ENCODE peak calls at places on chromosomes 12 and 14, in seven cellular contexts. L, H, S, V, Z, W and Q are unnamed samples.
A peak's percentile ranks its signal among the peaks of the same experiment; 100 is the strongest.

GRCh38 chr12:92942905-92943304 is 13.8 kb upstream of the EEA1 start:
- DNase-seq in H (no peak), V (peak; percentile 50), W (no peak), L (no peak), Z (no peak), S (no peak), Q (peak; percentile 17)

GRCh38 chr14:71594828-71595227 is 337.4 kb upstream of the RGS6 start:
- DNase-seq in W (peak; percentile 13), L (no peak), V (no peak), Z (no peak), H (peak; percentile 7), S (no peak), Q (peak; percentile 63)

GRCh38 chr12:131235871-131236271 is 282.2 kb downstream of the ADGRD1 start:
- DNase-seq in H (no peak), Z (no peak), V (no peak), W (no peak), L (no peak), S (no peak), Q (no peak)

GRCh38 chr14:37599527-37600368 is 4.3 kb downstream of the TTC6 start:
- DNase-seq in Z (peak; percentile 66), H (no peak), W (no peak), V (no peak), L (peak; percentile 3), S (no peak), Q (no peak)

GRCh38 chr12:108337235-108338223 is 1.6 kb downstream of the CMKLR1 start:
- DNase-seq in L (peak; percentile 17), W (peak; percentile 62), V (no peak), H (no peak), S (no peak), Z (no peak), Q (peak; percentile 56)

GRCh38 chr14:53532871-53533270 is 379.7 kb upstream of the DDHD1 start:
- DNase-seq in Z (no peak), H (no peak), V (no peak), L (no peak), S (no peak), W (no peak), Q (no peak)

GRCh38 chr12:1936406-1937320 is 18.2 kb upstream of the CACNA2D4 start:
- DNase-seq in W (peak; percentile 79), H (no peak), V (peak; percentile 70), L (peak; percentile 11), Z (peak; percentile 49), S (no peak), Q (peak; percentile 60)

GRCh38 chr14:22478670-22479069 is 110.4 kb downstream of the DAD1 start:
- DNase-seq in L (no peak), S (no peak), W (no peak), V (no peak), Z (peak; percentile 3), H (no peak), Q (no peak)

GRCh38 chr14:20477211-20477876 is 8.1 kb downstream of the PNP start:
- DNase-seq in V (no peak), W (no peak), L (no peak), H (no peak), Z (peak; percentile 37), S (peak; percentile 65), Q (no peak)

GRCh38 chr14:60249321-60250251 is 565 bp downstream of the PPM1A start:
- DNase-seq in W (peak; percentile 88), V (peak; percentile 67), H (peak; percentile 69), Z (peak; percentile 72), S (peak; percentile 65), L (peak; percentile 59), Q (peak; percentile 89)

GRCh38 chr14:80607430-80608200 is 333.9 kb downstream of the CEP128 start:
- DNase-seq in Z (no peak), V (no peak), L (no peak), S (no peak), W (no peak), H (no peak), Q (no peak)

GRCh38 chr14:99033951-99034350 is 238.0 kb downstream of the BCL11B start:
- DNase-seq in V (no peak), Z (no peak), W (no peak), H (no peak), S (no peak), L (no peak), Q (no peak)

GRCh38 chr14:65312859-65313258 is 99.7 kb upstream of the FUT8 start:
- DNase-seq in W (no peak), S (no peak), Z (no peak), L (no peak), V (no peak), H (no peak), Q (no peak)

GRCh38 chr12:75438052-75438754 is 42.4 kb upstream of the GLIPR1 start:
- DNase-seq in S (no peak), V (no peak), H (no peak), W (no peak), Z (no peak), L (no peak), Q (no peak)

GRCh38 chr12:53563452-53563851 is 56.2 kb upstream of the NPFF start:
- DNase-seq in L (no peak), V (no peak), Z (no peak), S (no peak), W (no peak), H (no peak), Q (no peak)

GRCh38 chr14:24688030-24688658 is 54.2 kb upstream of the GZMB start:
- DNase-seq in Z (no peak), L (no peak), H (no peak), S (no peak), W (no peak), V (no peak), Q (no peak)

GRCh38 chr14:67276131-67276530 is 34.9 kb downstream of the PALS1 start:
- DNase-seq in W (no peak), L (no peak), H (no peak), S (no peak), V (no peak), Z (no peak), Q (no peak)

GRCh38 chr14:75213172-75213571 is 36.8 kb upstream of the TMED10 start:
- DNase-seq in H (no peak), V (no peak), L (no peak), Z (no peak), W (no peak), S (no peak), Q (no peak)

GRCh38 chr12:54412348-54412747 is 6.7 kb downstream of the ITGA5 start:
- DNase-seq in V (no peak), S (no peak), L (no peak), H (no peak), W (no peak), Z (no peak), Q (no peak)

GRCh38 chr12:80472912-80473500 is 29.0 kb downstream of the PTPRQ start:
- DNase-seq in V (no peak), L (peak; percentile 37), H (no peak), W (peak; percentile 21), Z (peak; percentile 35), S (no peak), Q (peak; percentile 20)

GRCh38 chr14:103121846-103122577 is 1.2 kb upstream of the TNFAIP2 start:
- DNase-seq in Z (peak; percentile 97), H (no peak), V (peak; percentile 95), S (peak; percentile 95), L (no peak), W (no peak), Q (peak; percentile 65)

GRCh38 chr12:131860472-131861260 is 32.5 kb downstream of the MMP17 start:
- DNase-seq in V (peak; percentile 60), L (peak; percentile 91), W (peak; percentile 76), S (no peak), Z (peak; percentile 83), H (no peak), Q (peak; percentile 94)

GRCh38 chr12:102871014-102871413 is 46.0 kb downstream of the PAH start:
- DNase-seq in S (no peak), V (no peak), H (no peak), W (no peak), Z (no peak), L (no peak), Q (no peak)

GRCh38 chr12:11015775-11016430 is 6.5 kb downstream of the TAS2R19 start:
- DNase-seq in W (no peak), S (no peak), V (no peak), H (no peak), Z (no peak), L (peak; percentile 67), Q (no peak)

GRCh38 chr14:93960108-93960475 is 16.3 kb downstream of the ASB2 start:
- DNase-seq in H (peak; percentile 33), L (no peak), W (no peak), Z (no peak), V (no peak), S (no peak), Q (no peak)

GRCh38 chr12:119115296-119115905 is 63.3 kb upstream of the HSPB8 start:
- DNase-seq in S (no peak), V (peak; percentile 49), H (peak; percentile 5), L (peak; percentile 47), W (peak; percentile 75), Z (peak; percentile 55), Q (peak; percentile 81)

GRCh38 chr12:31736472-31736871 is 7.7 kb upstream of the AMN1 start:
- DNase-seq in L (peak; percentile 70), W (peak; percentile 14), S (peak; percentile 24), V (no peak), H (peak; percentile 63), Z (no peak), Q (peak; percentile 27)

GRCh38 chr12:124518051-124518932 is 49.1 kb downstream of the NCOR2 start:
- DNase-seq in W (peak; percentile 95), Z (peak; percentile 98), S (no peak), V (peak; percentile 99), H (no peak), L (peak; percentile 87), Q (peak; percentile 94)

GRCh38 chr14:28762290-28762948 is 4.2 kb upstream of the FOXG1 start:
- DNase-seq in S (no peak), W (no peak), V (no peak), L (no peak), Z (no peak), H (no peak), Q (no peak)

GRCh38 chr12:6295187-6295811 is 15.2 kb upstream of the PLEKHG6 start:
- DNase-seq in V (peak; percentile 74), W (peak; percentile 78), H (no peak), Z (peak; percentile 20), L (peak; percentile 99), S (no peak), Q (peak; percentile 84)

GRCh38 chr12:65403188-65403587 is 124.7 kb downstream of the MSRB3 start:
- DNase-seq in H (no peak), V (no peak), Z (no peak), L (no peak), S (no peak), W (no peak), Q (no peak)

GRCh38 chr14:63982629-63983028 is 129.8 kb downstream of the SYNE2 start:
- DNase-seq in L (no peak), H (no peak), S (no peak), W (no peak), Z (no peak), V (no peak), Q (no peak)